ENCODE peak calls at places on chromosomes 1 and 21, in four cellular contexts. O is IMR-90, Z is K562, Q is HepG2. P is an unnamed sample. For H3K27me3, the result is how much of the 10 kb centered on the place peaks cover.

GRCh38 chr1:66853379-66853778 is 52.3 kb upstream of the INSL5 start:
- DNase-seq in Q (no peak), Z (no peak), O (no peak), P (no peak)

GRCh38 chr1:203769505-203770343 is 4.7 kb downstream of the LAX1 start:
- DNase-seq in Z (no peak), O (peak), Q (peak), P (no peak)

GRCh38 chr21:36065497-36066036 is 4.3 kb upstream of the CBR1 start:
- DNase-seq in O (peak), Q (peak), Z (no peak), P (no peak)

GRCh38 chr1:965526-966134 is 652 bp upstream of the PLEKHN1 start:
- DNase-seq in O (no peak), Q (no peak), Z (no peak), P (no peak)

GRCh38 chr21:16028163-16028562 is 298.4 kb downstream of the USP25 start:
- DNase-seq in Q (no peak), Z (no peak), O (no peak), P (no peak)

GRCh38 chr21:38379171-38379570 is 119.1 kb downstream of the ERG start:
- DNase-seq in O (no peak), Q (no peak), Z (no peak), P (no peak)

GRCh38 chr1:30034627-30035521 is 688.5 kb downstream of the MATN1 start:
- DNase-seq in O (peak), Z (no peak), Q (no peak), P (no peak)

GRCh38 chr1:101291562-101292035 is 54.8 kb downstream of the S1PR1 start:
- DNase-seq in O (peak), Q (peak), Z (no peak), P (no peak)

GRCh38 chr1:7539772-7540175 is 231.3 kb upstream of the VAMP3 start:
- DNase-seq in O (peak), Q (no peak), Z (peak), P (peak)

GRCh38 chr1:18466676-18467075 is 14.1 kb upstream of the KLHDC7A start:
- DNase-seq in Q (no peak), O (no peak), Z (no peak), P (no peak)

GRCh38 chr1:33273961-33274371 is 17.7 kb downstream of the ZNF362 start:
- DNase-seq in O (no peak), Z (no peak), Q (no peak), P (no peak)

GRCh38 chr1:68384321-68384813 is 65.4 kb downstream of the RPE65 start:
- DNase-seq in Q (peak), Z (no peak), O (peak), P (peak)

GRCh38 chr21:45322231-45322959 is 34.7 kb upstream of the POFUT2 start:
- DNase-seq in Q (no peak), O (no peak), Z (no peak), P (no peak)

GRCh38 chr1:87805661-87806376 is 477.1 kb downstream of the LMO4 start:
- DNase-seq in Q (peak), O (peak), Z (no peak), P (no peak)

GRCh38 chr1:241828576-241828975 is 19.4 kb upstream of the EXO1 start:
- DNase-seq in Z (no peak), O (peak), Q (no peak), P (no peak)

GRCh38 chr1:242731446-242731845 is 206.9 kb upstream of the PLD5 start:
- DNase-seq in Z (no peak), O (no peak), Q (no peak), P (no peak)

GRCh38 chr1:10680487-10680886 is 116.0 kb downstream of the CASZ1 start:
- DNase-seq in Q (no peak), Z (peak), O (no peak), P (no peak)

GRCh38 chr1:20771780-20772179 is 15.3 kb downstream of the HP1BP3 start:
- DNase-seq in Q (no peak), Z (no peak), O (no peak), P (no peak)

GRCh38 chr1:26050255-26050640 is 4.3 kb upstream of the SLC30A2 start:
- DNase-seq in O (no peak), Q (no peak), Z (no peak), P (no peak)
- TF ChIP-seq MAFK in O (no peak), Q (no peak), Z (no peak), P (no peak)

DNA sequence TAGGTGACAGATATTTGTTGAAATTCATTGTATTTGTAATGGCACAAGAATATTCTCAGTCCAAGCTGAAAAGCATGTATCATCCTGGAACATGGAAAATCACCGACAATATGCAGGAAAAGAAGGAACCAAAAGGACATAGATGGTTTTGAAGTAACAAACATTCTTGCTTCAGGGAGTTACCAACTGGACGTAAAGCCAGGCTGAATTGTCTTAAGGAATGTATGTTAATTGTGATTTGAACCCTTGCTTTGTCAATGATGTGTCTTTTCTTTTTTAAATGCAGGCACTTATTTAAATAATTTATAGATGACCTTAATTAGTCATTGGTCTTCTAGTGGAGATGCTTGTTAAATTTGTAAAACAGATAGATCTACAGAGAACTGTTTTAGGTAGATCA is 489.4 kb upstream of the ZP4 start:
- DNase-seq in Z (no peak), O (no peak), Q (no peak), P (no peak)
- H3K27me3 ChIP-seq in Z (under half), O (under half), Q (under half), P (under half)

GRCh38 chr1:109873278-109874175 is 37.1 kb upstream of the CSF1 start:
- DNase-seq in Q (no peak), O (peak), Z (no peak), P (no peak)
- TF ChIP-seq MAFK in Q (no peak), O (no peak), Z (no peak), P (no peak)

GRCh38 chr21:33030633-33031032 is 4.9 kb downstream of the OLIG2 start:
- DNase-seq in O (no peak), Q (no peak), Z (no peak), P (no peak)

GRCh38 chr21:33031152-33031551 is 5.4 kb downstream of the OLIG2 start:
- DNase-seq in Q (no peak), O (no peak), Z (no peak), P (peak)

GRCh38 chr21:33032434-33033047 is 6.8 kb downstream of the OLIG2 start:
- DNase-seq in O (no peak), Z (no peak), Q (no peak), P (no peak)

GRCh38 chr21:33029975-33030461 is 4.3 kb downstream of the OLIG2 start:
- DNase-seq in Q (no peak), Z (no peak), O (no peak), P (no peak)

GRCh38 chr21:33031562-33031961 is 5.8 kb downstream of the OLIG2 start:
- DNase-seq in Z (no peak), Q (no peak), O (no peak), P (no peak)
- H3K27me3 ChIP-seq in Z (half or more), Q (half or more), O (half or more), P (half or more)

GRCh38 chr1:161735837-161736236 is 13.7 kb upstream of the DUSP12 start:
- DNase-seq in Z (no peak), O (no peak), Q (no peak), P (no peak)

GRCh38 chr1:161732319-161732718 is 11.0 kb downstream of the FCRLB start:
- DNase-seq in Q (no peak), O (no peak), Z (no peak), P (no peak)

GRCh38 chr1:161736332-161736969 is 13.1 kb upstream of the DUSP12 start:
- DNase-seq in Q (no peak), O (peak), Z (no peak), P (no peak)

GRCh38 chr1:161731241-161731640 is 9.9 kb downstream of the FCRLB start:
- DNase-seq in Q (no peak), O (no peak), Z (no peak), P (no peak)

DNA sequence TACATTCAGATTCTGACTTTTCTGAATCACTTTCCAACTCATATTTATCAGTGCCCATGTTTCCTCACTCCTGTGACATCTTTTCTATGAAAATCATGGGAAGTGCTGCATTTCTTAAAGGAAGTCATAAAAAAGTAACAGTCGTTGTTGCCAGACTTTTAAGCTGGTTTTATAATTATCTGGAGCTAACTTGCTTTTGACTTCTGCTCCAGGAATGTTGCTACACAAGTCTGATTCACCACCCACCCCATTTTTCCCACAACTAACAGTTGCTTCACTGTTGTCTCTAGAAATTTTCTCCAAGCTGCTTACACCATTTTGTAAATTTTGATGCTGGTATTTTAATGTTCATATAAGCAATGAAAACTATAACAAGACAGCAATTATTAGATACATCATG is 12.2 kb downstream of the FCRLB start:
- DNase-seq in O (peak), Q (no peak), Z (no peak), P (no peak)
- TF ChIP-seq MAFK in O (no peak), Q (no peak), Z (no peak), P (no peak)